ENCODE peak calls at places on chromosomes 2 and 18, in four cellular contexts. X is IMR-90, N is K562, P is GM12878. I is an unnamed sample.

GRCh38 chr2:152175012-152175367 is 573 bp downstream of the STAM2 start:
- DNase-seq in X (no peak), N (peak; percentile 17), P (no peak), I (no peak)

GRCh38 chr2:189360861-189361260 is 80.4 kb upstream of the WDR75 start:
- DNase-seq in X (no peak), N (no peak), P (no peak), I (no peak)

GRCh38 chr2:151845884-151846283 is 17.7 kb upstream of the ARL5A start:
- DNase-seq in X (no peak), N (no peak), P (no peak), I (no peak)

GRCh38 chr2:203858176-203858575 is 9.4 kb upstream of the CTLA4 start:
- DNase-seq in X (no peak), N (no peak), P (no peak), I (no peak)

GRCh38 chr2:11270891-11271290 is 73.5 kb downstream of the ROCK2 start:
- DNase-seq in X (peak; percentile 92), N (no peak), P (no peak), I (no peak)

GRCh38 chr2:24421668-24422067 is 61.3 kb upstream of the ITSN2 start:
- DNase-seq in X (peak; percentile 24), N (peak; percentile 14), P (no peak), I (peak; percentile 66)

GRCh38 chr2:142957143-142957542 is 79.7 kb downstream of the KYNU start:
- DNase-seq in X (no peak), N (no peak), P (no peak), I (no peak)

GRCh38 chr2:117232305-117232704 is 582.2 kb upstream of the DDX18 start:
- DNase-seq in X (no peak), N (no peak), P (no peak), I (no peak)

GRCh38 chr18:49562481-49563129 is 748 bp downstream of the LIPG start:
- DNase-seq in X (no peak), N (no peak), P (no peak), I (no peak)

GRCh38 chr18:61831071-61831470 is 61.7 kb downstream of the RNF152 start:
- DNase-seq in X (peak; percentile 53), N (no peak), P (no peak), I (no peak)

GRCh38 chr2:205827809-205828208 is 145.5 kb downstream of the NRP2 start:
- DNase-seq in X (no peak), N (no peak), P (no peak), I (no peak)

GRCh38 chr2:108271691-108272253 is 16.9 kb upstream of the SULT1C2 start:
- DNase-seq in X (peak; percentile 84), N (peak; percentile 27), P (no peak), I (peak; percentile 86)

GRCh38 chr18:57784034-57784815 is 18.9 kb downstream of the ATP8B1 start:
- DNase-seq in X (peak; percentile 87), N (no peak), P (no peak), I (no peak)

GRCh38 chr2:86806059-86806857 is 15.5 kb upstream of the CD8A start:
- DNase-seq in X (no peak), N (no peak), P (no peak), I (no peak)

GRCh38 chr2:239326831-239327535 is 73.8 kb downstream of the HDAC4 start:
- DNase-seq in X (peak; percentile 69), N (no peak), P (no peak), I (no peak)

GRCh38 chr2:18336975-18337374 is 223.5 kb downstream of the RDH14 start:
- DNase-seq in X (peak; percentile 32), N (no peak), P (no peak), I (no peak)

GRCh38 chr2:102063948-102064678 is 72.4 kb downstream of the IL1R2 start:
- DNase-seq in X (peak; percentile 99), N (peak; percentile 89), P (no peak), I (peak; percentile 88)
- H3K4me1 ChIP-seq in X (peaks cover 29% of the 10 kb centered on the region), N (peaks cover 38% of the 10 kb centered on the region), P (no peaks in the 10 kb centered on the region), I (peaks cover 55% of the 10 kb centered on the region)

GRCh38 chr2:170005702-170006101 is 172.2 kb upstream of the MYO3B start:
- DNase-seq in X (no peak), N (peak; percentile 19), P (no peak), I (no peak)
- TF ChIP-seq CTCF in X (no peak), N (peak; percentile 93), P (peak; percentile 34), I (no peak)

DNA sequence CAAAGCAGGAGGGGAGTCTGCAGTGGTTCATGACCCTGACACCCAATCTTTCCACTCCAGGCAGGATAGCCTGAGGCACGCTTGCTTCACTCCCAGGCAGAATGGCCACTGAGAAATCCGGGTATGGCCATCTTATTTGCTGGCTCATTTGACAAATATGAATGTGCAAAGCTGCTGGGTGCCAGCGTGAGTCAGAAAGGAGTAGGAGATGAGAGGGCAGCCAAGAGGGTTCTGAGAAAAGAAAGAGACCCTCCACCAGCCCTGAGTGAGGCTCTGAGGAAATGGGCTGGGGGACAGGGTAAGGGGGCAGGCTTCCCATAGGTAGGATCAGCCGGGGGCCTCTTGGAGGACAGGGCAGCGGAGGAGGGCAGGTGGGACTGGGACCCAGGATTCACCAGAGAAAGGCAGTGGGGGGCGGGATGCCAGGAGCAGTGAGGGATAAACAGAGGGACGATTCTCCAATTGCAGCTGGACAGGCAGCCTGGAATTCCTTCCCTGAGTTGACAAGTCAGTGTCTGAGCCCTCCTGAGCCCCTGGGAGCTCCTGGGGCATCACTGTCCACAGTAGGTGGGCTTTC is 15.2 kb downstream of the RAMP1 start:
- DNase-seq in X (peak; percentile 76), N (no peak), P (no peak), I (no peak)
- TF ChIP-seq ELK1 in X (no peak), N (no peak), P (no peak), I (no peak)

DNA sequence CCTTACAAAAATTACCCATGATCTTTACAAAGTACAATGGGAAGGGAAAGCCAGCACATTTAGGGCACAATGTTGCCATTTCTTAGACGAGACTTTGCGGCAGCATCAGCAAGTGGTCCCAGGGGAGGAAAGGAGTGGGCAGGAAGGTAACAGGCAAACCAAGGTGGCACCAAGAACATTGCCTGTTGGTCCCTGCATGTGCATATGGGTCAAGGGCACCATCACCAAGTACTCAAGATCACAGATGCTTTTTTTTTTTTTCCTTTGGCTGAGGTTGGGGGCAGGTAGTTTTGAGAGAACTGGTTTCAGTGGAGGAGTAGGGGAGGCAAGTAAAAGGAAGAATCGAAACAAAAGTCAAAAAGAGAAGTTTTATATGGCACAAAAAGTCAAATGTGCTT is 753 bp upstream of the CYTIP start:
- DNase-seq in X (no peak), N (no peak), P (no peak), I (no peak)
- H3K4me1 ChIP-seq in X (no peaks in the 10 kb centered on the region), N (no peaks in the 10 kb centered on the region), P (peaks cover 8% of the 10 kb centered on the region), I (no peaks in the 10 kb centered on the region)

GRCh38 chr2:37367310-37367709 is 22.9 kb downstream of the QPCT start:
- DNase-seq in X (peak; percentile 46), N (no peak), P (no peak), I (no peak)
- TF ChIP-seq CTCF in X (no peak), N (no peak), P (no peak), I (no peak)

GRCh38 chr2:4420032-4420431 is 716.7 kb downstream of the DCDC2C start:
- DNase-seq in X (no peak), N (no peak), P (no peak), I (no peak)
- TF ChIP-seq ELK1 in X (no peak), N (no peak), P (no peak), I (no peak)

GRCh38 chr2:9256570-9257043 is 50.0 kb downstream of the ASAP2 start:
- DNase-seq in X (no peak), N (no peak), P (no peak), I (no peak)

GRCh38 chr2:9258501-9258900 is 51.9 kb downstream of the ASAP2 start:
- DNase-seq in X (no peak), N (no peak), P (no peak), I (no peak)

GRCh38 chr2:9261231-9261883 is 54.7 kb downstream of the ASAP2 start:
- DNase-seq in X (no peak), N (no peak), P (no peak), I (no peak)

GRCh38 chr2:9260411-9261037 is 53.9 kb downstream of the ASAP2 start:
- DNase-seq in X (no peak), N (no peak), P (no peak), I (no peak)

GRCh38 chr2:9258953-9259399 is 52.4 kb downstream of the ASAP2 start:
- DNase-seq in X (no peak), N (no peak), P (no peak), I (no peak)
- H3K4me1 ChIP-seq in X (peaks cover 45% of the 10 kb centered on the region), N (peaks cover 12% of the 10 kb centered on the region), P (no peaks in the 10 kb centered on the region), I (peaks cover 32% of the 10 kb centered on the region)

DNA sequence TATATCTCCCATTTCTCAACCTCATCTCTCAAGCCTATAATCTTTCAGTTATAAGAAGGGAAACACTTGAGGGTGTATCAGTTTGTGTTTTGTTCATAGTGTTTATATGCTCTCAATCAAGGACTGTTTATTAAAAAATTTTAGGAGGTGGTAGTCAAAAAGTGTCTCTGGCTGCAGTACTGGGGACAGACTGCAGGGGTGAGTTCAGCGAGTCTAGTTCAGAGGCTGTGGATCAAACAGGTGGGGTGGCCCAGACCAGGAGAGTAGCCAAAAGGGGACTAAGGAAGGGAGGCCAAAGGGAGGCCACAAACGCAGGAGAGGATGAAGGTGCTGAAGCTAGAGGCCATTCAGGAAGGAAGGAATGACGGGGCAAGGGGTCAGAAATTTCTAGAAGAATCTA is 136.3 kb downstream of the MSH2 start:
- DNase-seq in X (no peak), N (no peak), P (no peak), I (no peak)
- TF ChIP-seq CTCF in X (peak; percentile 13), N (no peak), P (no peak), I (no peak)